ENCODE peak calls at places on chromosomes 6 and 20, in five cellular contexts. J is A549, Q is fibroblast of lung, P is OCI-LY7, A is PC-9. M is an unnamed sample.

GRCh38 chr6:15523679-15524630 is 138.9 kb downstream of the DTNBP1 start:
- DNase-seq in Q (no peak), J (no peak), P (no peak), A (no peak), M (no peak)

GRCh38 chr6:44676246-44676790 is 288.8 kb downstream of the CDC5L start:
- DNase-seq in Q (no peak), P (no peak), A (no peak), J (no peak), M (no peak)

GRCh38 chr6:43869091-43869710 is 99.2 kb downstream of the VEGFA start:
- DNase-seq in J (no peak), Q (no peak), P (no peak), A (no peak), M (no peak)

GRCh38 chr6:26475823-26476729 is 18.3 kb downstream of the BTN2A1 start:
- DNase-seq in P (no peak), A (peak), J (no peak), Q (peak), M (peak)

GRCh38 chr6:4085329-4085695 is 6.4 kb upstream of the FAM217A start:
- DNase-seq in P (no peak), Q (peak), A (no peak), J (no peak), M (peak)

GRCh38 chr20:10553326-10553984 is 118.3 kb downstream of the SLX4IP start:
- DNase-seq in J (peak), A (peak), P (peak), Q (peak), M (peak)

GRCh38 chr6:42960243-42961019 is at the start of gene GNMT:
- DNase-seq in A (peak), J (peak), Q (no peak), P (no peak), M (no peak)

GRCh38 chr20:53227523-53227922 is 255.4 kb downstream of the TSHZ2 start:
- DNase-seq in J (no peak), A (no peak), P (no peak), Q (peak), M (peak)

GRCh38 chr6:158441639-158442308 is 118.1 kb upstream of the TMEM181 start:
- DNase-seq in A (no peak), P (no peak), J (no peak), Q (peak), M (peak)

GRCh38 chr6:156689656-156690055 is 87.5 kb upstream of the ARID1B start:
- DNase-seq in J (no peak), A (no peak), Q (no peak), P (peak), M (no peak)

GRCh38 chr6:169230923-169231789 is 22.5 kb downstream of the THBS2 start:
- DNase-seq in J (no peak), Q (no peak), P (no peak), A (no peak), M (no peak)

GRCh38 chr6:43992783-43993505 is 134.3 kb downstream of the MRPL14 start:
- DNase-seq in Q (no peak), A (no peak), P (no peak), J (no peak), M (no peak)

GRCh38 chr6:34888874-34889555 is at the start of gene ANKS1A:
- DNase-seq in P (peak), J (peak), Q (peak), A (peak), M (peak)

GRCh38 chr6:79833264-79833663 is 114.1 kb downstream of the ELOVL4 start:
- DNase-seq in P (no peak), Q (peak), J (no peak), A (no peak), M (peak)

GRCh38 chr6:70842541-70842940 is 114.3 kb downstream of the B3GAT2 start:
- DNase-seq in Q (no peak), A (no peak), P (no peak), J (no peak), M (no peak)

GRCh38 chr6:17580518-17581048 is 19.5 kb upstream of the FAM8A1 start:
- DNase-seq in J (peak), A (no peak), Q (peak), P (no peak), M (peak)

GRCh38 chr6:19368511-19368910 is 468.7 kb upstream of the ID4 start:
- DNase-seq in J (no peak), A (no peak), Q (peak), P (no peak), M (peak)

GRCh38 chr20:17843246-17844132 is 125.1 kb downstream of the SNX5 start:
- DNase-seq in A (no peak), Q (peak), J (no peak), P (peak), M (peak)

GRCh38 chr6:7262746-7263335 is 50.2 kb downstream of the SSR1 start:
- DNase-seq in J (no peak), Q (no peak), A (no peak), P (no peak), M (no peak)

GRCh38 chr20:19699132-19699971 is 58.7 kb upstream of the RIN2 start:
- DNase-seq in A (peak), J (peak), P (no peak), Q (peak), M (peak)

GRCh38 chr6:33197431-33198048 is 2.9 kb downstream of the RXRB start:
- DNase-seq in A (no peak), P (peak), J (peak), Q (peak), M (peak)

GRCh38 chr6:139753198-139753861 is 378.9 kb upstream of the CITED2 start:
- DNase-seq in Q (peak), A (peak), J (no peak), P (no peak), M (no peak)

GRCh38 chr20:2692036-2692885 is at the start of gene EBF4:
- DNase-seq in J (peak), A (no peak), Q (peak), P (peak), M (peak)

GRCh38 chr20:2693996-2694471 is 1.5 kb downstream of the EBF4 start:
- DNase-seq in Q (no peak), P (no peak), J (no peak), A (no peak), M (no peak)

GRCh38 chr20:2691663-2692035 is 931 bp upstream of the EBF4 start:
- DNase-seq in P (no peak), J (no peak), A (no peak), Q (no peak), M (no peak)

GRCh38 chr20:2693286-2693995 is 861 bp downstream of the EBF4 start:
- DNase-seq in A (no peak), J (peak), Q (peak), P (no peak), M (no peak)

GRCh38 chr20:2692886-2693285 is 306 bp downstream of the EBF4 start:
- DNase-seq in J (no peak), A (no peak), Q (no peak), P (peak), M (no peak)
- H3K4me3 ChIP-seq in J (peak), A (no peak), Q (no peak), P (no peak), M (no peak)

GRCh38 chr20:56630086-56630493 is 984 bp downstream of the TFAP2C start:
- DNase-seq in A (peak), J (peak), P (no peak), Q (no peak), M (peak)
- TF ChIP-seq CTCF in A (peak), J (peak), P (peak), Q (peak), M (peak)

GRCh38 chr6:99346595-99346994 is 2.9 kb downstream of the FAXC start:
- DNase-seq in J (no peak), P (no peak), A (no peak), Q (no peak), M (no peak)

GRCh38 chr6:99349620-99350141 is at the start of gene FAXC:
- DNase-seq in J (peak), P (no peak), Q (peak), A (peak), M (no peak)

GRCh38 chr6:99348823-99349619 is 453 bp downstream of the FAXC start:
- DNase-seq in P (no peak), A (no peak), J (no peak), Q (no peak), M (no peak)

GRCh38 chr6:99348220-99348822 is 1.2 kb downstream of the FAXC start:
- DNase-seq in A (no peak), P (no peak), J (no peak), Q (no peak), M (no peak)

GRCh38 chr6:99347804-99348203 is 1.7 kb downstream of the FAXC start:
- DNase-seq in A (no peak), J (no peak), P (no peak), Q (no peak), M (no peak)
- H3K4me3 ChIP-seq in A (no peak), J (no peak), P (no peak), Q (no peak), M (no peak)

DNA sequence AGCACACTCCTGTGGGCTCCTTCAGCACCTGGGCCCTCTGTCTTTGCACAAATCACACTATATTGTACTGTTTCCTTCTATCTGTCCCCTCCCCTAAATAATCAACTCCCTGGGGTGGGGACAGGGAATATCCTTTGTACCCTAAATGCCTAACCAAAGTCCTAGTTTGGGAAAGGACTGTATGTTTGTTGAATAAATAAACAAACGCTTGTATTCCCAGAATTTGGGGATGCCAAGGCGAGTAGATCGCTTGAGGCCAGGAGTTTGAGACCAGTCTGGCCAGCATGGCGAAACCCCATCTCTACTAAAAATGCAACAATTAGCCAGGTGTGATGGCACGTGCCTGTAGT is 322.7 kb downstream of the SYNE1 start:
- DNase-seq in P (no peak), Q (no peak), J (no peak), A (no peak), M (no peak)
- TF ChIP-seq CTCF in P (no peak), Q (no peak), J (no peak), A (no peak), M (no peak)

DNA sequence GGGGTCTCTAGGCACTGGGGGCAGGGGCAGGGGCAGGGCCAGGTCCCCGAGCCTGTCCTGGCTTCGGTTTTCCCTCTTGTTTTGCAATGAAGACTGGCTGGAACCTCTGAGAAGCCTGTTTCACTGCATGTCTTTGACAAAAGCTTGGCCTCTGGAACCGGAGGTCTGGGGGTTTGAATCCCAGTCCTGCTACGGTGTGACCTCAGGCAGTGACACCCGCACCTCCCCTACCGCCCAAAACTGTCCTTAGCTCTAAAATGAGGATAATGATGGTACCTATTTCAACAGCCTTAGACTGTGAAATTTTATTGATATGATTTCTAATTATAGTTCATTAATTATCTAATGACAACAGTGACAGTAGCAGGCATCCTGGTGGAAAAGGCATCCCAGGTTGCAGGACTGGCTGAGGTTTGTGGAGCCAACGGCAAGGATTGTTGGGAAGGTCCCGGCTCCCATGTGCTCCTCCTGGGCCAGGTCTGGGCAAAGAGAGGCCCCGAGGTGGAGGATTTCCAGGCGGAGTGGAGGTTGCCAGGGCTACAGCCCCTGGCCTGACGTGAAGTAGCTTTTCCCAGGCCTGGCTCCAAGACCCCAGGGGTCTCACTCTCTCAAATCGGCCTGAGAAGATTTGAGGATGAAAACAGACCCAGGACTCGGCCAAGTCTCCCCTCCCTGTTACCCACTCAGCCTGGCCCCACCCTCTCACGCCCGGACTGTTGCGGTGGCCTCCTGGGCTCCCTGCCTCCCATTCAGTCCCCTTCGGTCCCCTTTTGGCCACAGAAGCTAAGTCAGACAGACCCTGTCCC is 57.9 kb downstream of the SNAI1 start:
- DNase-seq in P (no peak), J (no peak), Q (no peak), A (no peak), M (no peak)
- H3K4me3 ChIP-seq in P (peak), J (no peak), Q (no peak), A (no peak), M (no peak)

GRCh38 chr20:41245086-41245707 is 72.3 kb downstream of the ZHX3 start:
- DNase-seq in A (no peak), P (no peak), Q (peak), J (no peak), M (peak)

GRCh38 chr20:41249371-41249770 is 68.2 kb downstream of the ZHX3 start:
- DNase-seq in J (peak), P (no peak), A (peak), Q (peak), M (peak)

GRCh38 chr20:41247523-41248370 is 69.8 kb downstream of the ZHX3 start:
- DNase-seq in Q (no peak), A (no peak), P (no peak), J (no peak), M (no peak)

GRCh38 chr20:41248371-41249024 is 69.0 kb downstream of the ZHX3 start:
- DNase-seq in P (peak), A (no peak), J (no peak), Q (peak), M (peak)

DNA sequence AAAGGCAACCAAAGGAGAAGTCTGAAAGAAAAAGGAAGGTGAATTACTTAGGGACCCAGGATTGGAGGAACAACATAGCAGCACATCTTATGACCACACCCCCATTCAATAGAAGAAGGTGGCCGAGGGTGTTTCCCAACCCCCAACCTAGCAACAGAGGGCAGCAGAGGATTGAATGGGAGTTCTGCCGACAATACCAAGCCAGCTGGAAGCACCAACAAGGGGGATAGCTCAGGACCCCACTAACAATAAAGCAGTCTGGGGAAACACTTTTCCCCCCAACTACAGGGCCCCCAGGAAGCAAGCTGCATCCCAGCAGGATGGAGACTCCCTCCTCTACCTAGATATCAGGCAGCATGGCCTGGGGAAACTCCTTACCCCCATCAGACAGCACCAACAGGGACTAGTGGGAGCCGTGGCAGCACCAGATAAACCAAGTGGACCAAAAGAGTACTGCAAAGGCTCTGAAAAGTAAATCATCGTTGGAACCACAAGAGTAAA is 67.7 kb downstream of the ZHX3 start:
- DNase-seq in P (peak), A (no peak), J (peak), Q (peak), M (peak)
- TF ChIP-seq CTCF in P (peak), A (peak), J (no peak), Q (peak), M (peak)

M was measured in fibroblast of mammary gland.